ENCODE peak calls at places on chromosomes 7 and 10, in seven cellular contexts. One of them, this sample, is unnamed.

GRCh38 chr10:119896937-119897336 is 4.4 kb downstream of the SEC23IP start:
- DNase-seq in H1: no peak
- DNase-seq in mesenchymal stem cell: peak
- DNase-seq in neuronal stem cell: no peak
- DNase-seq in H9: no peak
- DNase-seq in IMR-90: no peak
- DNase-seq in trophoblast cell: peak
- DNase-seq in this sample: no peak

GRCh38 chr7:102295346-102296178 is 8.9 kb downstream of the SH2B2 start:
- DNase-seq in H1: no peak
- DNase-seq in mesenchymal stem cell: no peak
- DNase-seq in trophoblast cell: no peak
- DNase-seq in IMR-90: no peak
- DNase-seq in neuronal stem cell: no peak
- DNase-seq in H9: no peak
- DNase-seq in this sample: peak

GRCh38 chr10:131975796-131976195 is 5.9 kb downstream of the BNIP3 start:
- DNase-seq in neuronal stem cell: no peak
- DNase-seq in H1: no peak
- DNase-seq in H9: no peak
- DNase-seq in mesenchymal stem cell: no peak
- DNase-seq in IMR-90: no peak
- DNase-seq in trophoblast cell: no peak
- DNase-seq in this sample: no peak

GRCh38 chr7:129530881-129531391 is 28.6 kb downstream of the SMKR1 start:
- DNase-seq in IMR-90: peak
- DNase-seq in mesenchymal stem cell: peak
- DNase-seq in neuronal stem cell: no peak
- DNase-seq in H1: no peak
- DNase-seq in trophoblast cell: peak
- DNase-seq in H9: no peak
- DNase-seq in this sample: peak

GRCh38 chr7:133207687-133208086 is 45.2 kb upstream of the EXOC4 start:
- DNase-seq in neuronal stem cell: no peak
- DNase-seq in mesenchymal stem cell: no peak
- DNase-seq in H9: no peak
- DNase-seq in H1: no peak
- DNase-seq in trophoblast cell: no peak
- DNase-seq in IMR-90: no peak
- DNase-seq in this sample: peak

GRCh38 chr7:137354361-137354760 is 10.8 kb upstream of the PTN start:
- DNase-seq in neuronal stem cell: no peak
- DNase-seq in IMR-90: peak
- DNase-seq in H9: no peak
- DNase-seq in trophoblast cell: no peak
- DNase-seq in H1: no peak
- DNase-seq in mesenchymal stem cell: no peak
- DNase-seq in this sample: no peak

GRCh38 chr10:45418859-45419672 is 45.0 kb downstream of the ALOX5 start:
- DNase-seq in mesenchymal stem cell: peak
- DNase-seq in trophoblast cell: peak
- DNase-seq in H1: peak
- DNase-seq in H9: peak
- DNase-seq in IMR-90: peak
- DNase-seq in neuronal stem cell: peak
- DNase-seq in this sample: peak

GRCh38 chr10:75406158-75407065 is 4.8 kb upstream of the ZNF503 start:
- DNase-seq in IMR-90: no peak
- DNase-seq in H1: peak
- DNase-seq in neuronal stem cell: peak
- DNase-seq in H9: peak
- DNase-seq in trophoblast cell: no peak
- DNase-seq in mesenchymal stem cell: no peak
- DNase-seq in this sample: peak

GRCh38 chr7:95317546-95317945 is 6.8 kb downstream of the PON1 start:
- DNase-seq in trophoblast cell: no peak
- DNase-seq in neuronal stem cell: no peak
- DNase-seq in IMR-90: no peak
- DNase-seq in H1: no peak
- DNase-seq in H9: no peak
- DNase-seq in mesenchymal stem cell: no peak
- DNase-seq in this sample: peak

GRCh38 chr10:133162178-133162909 is 2.3 kb downstream of the KNDC1 start:
- DNase-seq in trophoblast cell: no peak
- DNase-seq in H9: no peak
- DNase-seq in H1: no peak
- DNase-seq in IMR-90: no peak
- DNase-seq in mesenchymal stem cell: no peak
- DNase-seq in neuronal stem cell: no peak
- DNase-seq in this sample: no peak

GRCh38 chr7:157799076-157799685 is 462.4 kb downstream of the DNAJB6 start:
- DNase-seq in mesenchymal stem cell: no peak
- DNase-seq in trophoblast cell: no peak
- DNase-seq in IMR-90: no peak
- DNase-seq in neuronal stem cell: no peak
- DNase-seq in H1: no peak
- DNase-seq in H9: no peak
- DNase-seq in this sample: no peak

GRCh38 chr7:110877086-110877485 is 213.8 kb upstream of the LRRN3 start:
- DNase-seq in trophoblast cell: no peak
- DNase-seq in neuronal stem cell: no peak
- DNase-seq in mesenchymal stem cell: no peak
- DNase-seq in H9: no peak
- DNase-seq in H1: no peak
- DNase-seq in IMR-90: peak
- DNase-seq in this sample: no peak

GRCh38 chr10:48604039-48604407 is 850 bp downstream of the ARHGAP22 start:
- DNase-seq in H1: no peak
- DNase-seq in trophoblast cell: no peak
- DNase-seq in mesenchymal stem cell: peak
- DNase-seq in IMR-90: no peak
- DNase-seq in neuronal stem cell: no peak
- DNase-seq in H9: no peak
- DNase-seq in this sample: no peak

GRCh38 chr7:116967983-116968382 is 14.7 kb downstream of the ST7 start:
- DNase-seq in IMR-90: no peak
- DNase-seq in neuronal stem cell: no peak
- DNase-seq in H1: no peak
- DNase-seq in H9: no peak
- DNase-seq in mesenchymal stem cell: no peak
- DNase-seq in trophoblast cell: no peak
- DNase-seq in this sample: no peak

GRCh38 chr10:73989594-73990142 is 8.2 kb upstream of the VCL start:
- DNase-seq in trophoblast cell: peak
- DNase-seq in IMR-90: no peak
- DNase-seq in mesenchymal stem cell: no peak
- DNase-seq in H9: no peak
- DNase-seq in H1: no peak
- DNase-seq in neuronal stem cell: no peak
- DNase-seq in this sample: no peak

GRCh38 chr7:29297194-29297890 is 102.8 kb downstream of the CHN2 start:
- DNase-seq in neuronal stem cell: no peak
- DNase-seq in mesenchymal stem cell: no peak
- DNase-seq in IMR-90: no peak
- DNase-seq in H9: peak
- DNase-seq in trophoblast cell: no peak
- DNase-seq in H1: peak
- DNase-seq in this sample: peak

GRCh38 chr10:114349505-114350211 is 54.6 kb downstream of the AFAP1L2 start:
- DNase-seq in mesenchymal stem cell: peak
- DNase-seq in IMR-90: no peak
- DNase-seq in H1: no peak
- DNase-seq in H9: no peak
- DNase-seq in trophoblast cell: peak
- DNase-seq in neuronal stem cell: no peak
- DNase-seq in this sample: no peak

GRCh38 chr10:99748823-99749451 is 16.9 kb downstream of the CUTC start:
- DNase-seq in trophoblast cell: no peak
- DNase-seq in IMR-90: peak
- DNase-seq in H9: no peak
- DNase-seq in H1: no peak
- DNase-seq in neuronal stem cell: no peak
- DNase-seq in mesenchymal stem cell: no peak
- DNase-seq in this sample: no peak

GRCh38 chr7:102464577-102465280 is at the start of the genes ALKBH4 and LRWD1:
- DNase-seq in H1: peak
- DNase-seq in neuronal stem cell: peak
- DNase-seq in IMR-90: peak
- DNase-seq in H9: peak
- DNase-seq in mesenchymal stem cell: peak
- DNase-seq in trophoblast cell: peak
- DNase-seq in this sample: peak

GRCh38 chr7:80870806-80871205 is 48.0 kb downstream of the SEMA3C start:
- DNase-seq in trophoblast cell: no peak
- DNase-seq in neuronal stem cell: no peak
- DNase-seq in IMR-90: no peak
- DNase-seq in H9: no peak
- DNase-seq in H1: no peak
- DNase-seq in mesenchymal stem cell: no peak
- DNase-seq in this sample: no peak

GRCh38 chr7:80875537-80876120 is 43.2 kb downstream of the SEMA3C start:
- DNase-seq in H1: no peak
- DNase-seq in trophoblast cell: no peak
- DNase-seq in H9: no peak
- DNase-seq in mesenchymal stem cell: no peak
- DNase-seq in neuronal stem cell: no peak
- DNase-seq in IMR-90: no peak
- DNase-seq in this sample: no peak

GRCh38 chr7:80869821-80870751 is 48.8 kb downstream of the SEMA3C start:
- DNase-seq in IMR-90: no peak
- DNase-seq in H1: no peak
- DNase-seq in neuronal stem cell: no peak
- DNase-seq in trophoblast cell: peak
- DNase-seq in H9: no peak
- DNase-seq in mesenchymal stem cell: no peak
- DNase-seq in this sample: no peak

GRCh38 chr7:80869385-80869784 is 49.5 kb downstream of the SEMA3C start:
- DNase-seq in IMR-90: no peak
- DNase-seq in neuronal stem cell: no peak
- DNase-seq in mesenchymal stem cell: no peak
- DNase-seq in trophoblast cell: no peak
- DNase-seq in H9: no peak
- DNase-seq in H1: no peak
- DNase-seq in this sample: no peak

DNA sequence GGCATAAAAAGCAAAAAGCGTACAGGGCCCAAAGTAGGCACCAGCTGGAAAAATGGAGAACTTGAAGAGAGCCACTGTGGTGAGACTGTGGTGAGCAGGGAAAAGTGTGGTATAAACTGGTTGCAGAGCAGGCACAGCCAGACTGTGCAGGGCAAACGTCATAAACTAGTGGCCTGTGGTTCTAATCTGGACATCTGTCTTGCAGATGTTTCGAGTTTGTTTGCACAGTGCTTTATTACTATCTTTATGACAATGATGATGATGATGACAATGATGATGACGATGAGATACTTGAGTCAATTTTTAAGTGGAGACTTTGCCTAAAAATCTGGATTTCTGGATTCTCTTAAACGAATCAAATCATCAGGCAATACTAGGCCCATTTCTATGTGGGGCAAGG is 45.7 kb downstream of the SEMA3C start:
- DNase-seq in trophoblast cell: no peak
- DNase-seq in IMR-90: no peak
- DNase-seq in H1: no peak
- DNase-seq in neuronal stem cell: no peak
- DNase-seq in H9: no peak
- DNase-seq in mesenchymal stem cell: no peak
- DNase-seq in this sample: no peak
- H3K18ac ChIP-seq in trophoblast cell: no peak
- H3K18ac ChIP-seq in IMR-90: no peak
- H3K18ac ChIP-seq in H1: no peak
- H3K18ac ChIP-seq in neuronal stem cell: no peak
- H3K18ac ChIP-seq in H9: no peak
- H3K18ac ChIP-seq in mesenchymal stem cell: no peak
- H3K18ac ChIP-seq in this sample: no peak

DNA sequence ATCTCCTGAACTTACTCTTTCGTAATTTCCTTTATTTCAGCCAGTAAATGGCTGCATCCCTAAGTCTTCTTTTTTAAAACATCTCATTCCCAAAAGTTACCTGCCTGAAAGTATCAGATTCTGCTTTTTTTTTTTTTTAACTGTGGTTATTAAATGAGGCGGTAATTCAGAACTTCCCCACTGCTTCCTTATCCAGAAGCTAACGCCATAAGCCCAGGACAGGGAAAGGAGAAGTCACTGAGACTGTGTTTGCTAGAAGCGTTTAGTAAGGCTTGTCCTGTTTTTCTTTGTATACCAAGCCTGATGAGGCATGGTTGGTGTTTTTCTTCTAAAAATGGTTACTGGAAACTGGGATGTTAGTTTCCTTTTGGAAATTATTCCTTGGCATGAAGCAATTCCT is 197.8 kb downstream of the CELF2 start:
- DNase-seq in neuronal stem cell: no peak
- DNase-seq in H1: no peak
- DNase-seq in trophoblast cell: no peak
- DNase-seq in IMR-90: no peak
- DNase-seq in mesenchymal stem cell: no peak
- DNase-seq in H9: no peak
- DNase-seq in this sample: no peak
- H2BK120ac ChIP-seq in neuronal stem cell: no peak
- H2BK120ac ChIP-seq in H1: no peak
- H2BK120ac ChIP-seq in trophoblast cell: no peak
- H2BK120ac ChIP-seq in IMR-90: no peak
- H2BK120ac ChIP-seq in mesenchymal stem cell: no peak
- H2BK120ac ChIP-seq in H9: no peak
- H2BK120ac ChIP-seq in this sample: no peak

GRCh38 chr10:15295540-15296325 is 75.4 kb downstream of the FAM171A1 start:
- DNase-seq in neuronal stem cell: no peak
- DNase-seq in trophoblast cell: no peak
- DNase-seq in IMR-90: no peak
- DNase-seq in mesenchymal stem cell: no peak
- DNase-seq in H9: no peak
- DNase-seq in H1: no peak
- DNase-seq in this sample: no peak
- H2AK5ac ChIP-seq in neuronal stem cell: no peak
- H2AK5ac ChIP-seq in trophoblast cell: no peak
- H2AK5ac ChIP-seq in IMR-90: no peak
- H2AK5ac ChIP-seq in mesenchymal stem cell: no peak
- H2AK5ac ChIP-seq in H9: no peak
- H2AK5ac ChIP-seq in H1: no peak
- H2AK5ac ChIP-seq in this sample: no peak

GRCh38 chr10:89171263-89171872 is 35.7 kb downstream of the CH25H start:
- DNase-seq in H9: no peak
- DNase-seq in IMR-90: peak
- DNase-seq in neuronal stem cell: no peak
- DNase-seq in mesenchymal stem cell: peak
- DNase-seq in H1: no peak
- DNase-seq in trophoblast cell: peak
- DNase-seq in this sample: peak

GRCh38 chr10:89175821-89176220 is 31.3 kb downstream of the CH25H start:
- DNase-seq in H1: no peak
- DNase-seq in trophoblast cell: no peak
- DNase-seq in H9: no peak
- DNase-seq in mesenchymal stem cell: no peak
- DNase-seq in neuronal stem cell: no peak
- DNase-seq in IMR-90: no peak
- DNase-seq in this sample: peak

GRCh38 chr10:89173075-89173474 is 34.0 kb downstream of the CH25H start:
- DNase-seq in trophoblast cell: no peak
- DNase-seq in H9: no peak
- DNase-seq in mesenchymal stem cell: no peak
- DNase-seq in neuronal stem cell: no peak
- DNase-seq in H1: no peak
- DNase-seq in IMR-90: no peak
- DNase-seq in this sample: no peak

GRCh38 chr10:89167915-89168314 is 39.2 kb downstream of the CH25H start:
- DNase-seq in trophoblast cell: no peak
- DNase-seq in mesenchymal stem cell: no peak
- DNase-seq in H9: no peak
- DNase-seq in neuronal stem cell: no peak
- DNase-seq in H1: no peak
- DNase-seq in IMR-90: no peak
- DNase-seq in this sample: no peak

GRCh38 chr10:89171996-89172395 is 35.1 kb downstream of the CH25H start:
- DNase-seq in H1: no peak
- DNase-seq in mesenchymal stem cell: no peak
- DNase-seq in H9: no peak
- DNase-seq in trophoblast cell: no peak
- DNase-seq in IMR-90: peak
- DNase-seq in neuronal stem cell: no peak
- DNase-seq in this sample: no peak
- H3K18ac ChIP-seq in H1: no peak
- H3K18ac ChIP-seq in mesenchymal stem cell: no peak
- H3K18ac ChIP-seq in H9: peak
- H3K18ac ChIP-seq in trophoblast cell: no peak
- H3K18ac ChIP-seq in IMR-90: no peak
- H3K18ac ChIP-seq in neuronal stem cell: no peak
- H3K18ac ChIP-seq in this sample: no peak

This sample was measured in mesendoderm.